ENCODE peak calls at places on chromosomes 6 and 20, in eight cellular contexts. L is memory B cell; S is stimulated activated CD4-positive, alpha-beta T cell treated with anti-CD3 and anti-CD28 coated beads, TNF-alpha, amount 100 ng/mL, for 4 hours; W is caudate nucleus; V is activated naive CD4-positive, alpha-beta T cell treated with anti-CD3 and anti-CD28 coated beads, Interleukin-2, amount 10 ng/mL, durations not matched to agents 7 days and 5 days; O is GM12865; Y is AG08395; Z is body of pancreas. H is an unnamed sample.

GRCh38 chr6:137086031-137086430 is 41.3 kb upstream of the IL20RA start:
- DNase-seq in L (no peak), V (no peak), O (no peak), Y (no peak), W (no peak), Z (no peak), S (no peak), H (no peak)

GRCh38 chr6:33692760-33693158 is 18.7 kb downstream of the UQCC2 start:
- DNase-seq in Y (peak), Z (no peak), O (peak), S (no peak), V (peak), L (peak), W (no peak), H (peak)

GRCh38 chr20:63336232-63336752 is 24.9 kb downstream of the CHRNA4 start:
- DNase-seq in W (no peak), O (no peak), Y (no peak), L (no peak), V (no peak), S (no peak), Z (no peak), H (no peak)

GRCh38 chr6:30877419-30878262 is 6.7 kb upstream of the DDR1 start:
- DNase-seq in O (peak), W (peak), Z (peak), L (peak), S (peak), V (peak), Y (peak), H (peak)

GRCh38 chr6:157984165-157984564 is 2.5 kb downstream of the SYNJ2 start:
- DNase-seq in V (no peak), L (no peak), W (no peak), S (no peak), Y (no peak), O (no peak), Z (no peak), H (no peak)

GRCh38 chr6:129031051-129031599 is 148.2 kb downstream of the LAMA2 start:
- DNase-seq in O (no peak), Y (peak), W (no peak), L (no peak), Z (no peak), V (no peak), S (no peak), H (peak)

GRCh38 chr6:96089173-96089572 is 73.4 kb downstream of the FUT9 start:
- DNase-seq in O (peak), Z (no peak), Y (no peak), L (no peak), S (no peak), V (no peak), W (no peak), H (no peak)

GRCh38 chr20:59680852-59681251 is 76.5 kb downstream of the PHACTR3 start:
- DNase-seq in L (no peak), V (no peak), Z (no peak), W (no peak), Y (no peak), S (no peak), O (no peak), H (no peak)

GRCh38 chr20:50900261-50900660 is 31.0 kb downstream of the ADNP start:
- DNase-seq in L (no peak), V (no peak), Z (no peak), Y (no peak), W (no peak), S (no peak), O (no peak), H (no peak)

GRCh38 chr20:51412991-51413471 is 129.5 kb downstream of the NFATC2 start:
- DNase-seq in V (no peak), S (no peak), L (no peak), Z (no peak), O (no peak), Y (peak), W (no peak), H (peak)

GRCh38 chr20:37640600-37641561 is 52.9 kb upstream of the CTNNBL1 start:
- DNase-seq in O (no peak), V (no peak), Y (no peak), Z (no peak), S (no peak), W (no peak), L (no peak), H (no peak)

GRCh38 chr20:56580226-56580625 is 47.2 kb downstream of the FAM209B start:
- DNase-seq in W (no peak), Z (no peak), V (no peak), S (no peak), Y (no peak), O (no peak), L (no peak), H (no peak)

GRCh38 chr20:24978493-24978892 is 14.1 kb downstream of the APMAP start:
- DNase-seq in L (no peak), V (peak), O (no peak), W (peak), Z (no peak), Y (no peak), S (no peak), H (no peak)

GRCh38 chr20:47379433-47380150 is 23.1 kb upstream of the ZMYND8 start:
- DNase-seq in W (no peak), V (no peak), O (no peak), Y (no peak), S (no peak), Z (no peak), L (no peak), H (peak)

GRCh38 chr20:43543138-43543537 is 15.7 kb upstream of the SGK2 start:
- DNase-seq in Y (no peak), Z (no peak), O (peak), W (no peak), L (no peak), V (no peak), S (no peak), H (no peak)

GRCh38 chr6:15089569-15090144 is 156.2 kb upstream of the JARID2 start:
- DNase-seq in W (no peak), S (no peak), L (no peak), V (no peak), O (no peak), Y (no peak), Z (peak), H (no peak)

GRCh38 chr20:31652917-31653385 is 15.2 kb downstream of the COX4I2 start:
- DNase-seq in W (no peak), S (no peak), V (no peak), L (no peak), Z (no peak), O (no peak), Y (peak), H (peak)

GRCh38 chr6:169791721-169792131 is 40.3 kb downstream of the ERMARD start:
- DNase-seq in Y (no peak), V (no peak), Z (no peak), L (no peak), O (no peak), W (no peak), S (no peak), H (no peak)

GRCh38 chr6:1396952-1397868 is 7.8 kb downstream of the FOXF2 start:
- DNase-seq in Y (peak), S (peak), Z (peak), W (peak), O (peak), V (peak), L (peak), H (peak)

GRCh38 chr6:119350202-119351004 is 842 bp upstream of the MAN1A1 start:
- DNase-seq in Y (peak), W (no peak), Z (peak), O (peak), S (no peak), L (no peak), V (peak), H (peak)

GRCh38 chr20:49562341-49563014 is 5.5 kb downstream of the PTGIS start:
- DNase-seq in W (no peak), Y (peak), O (no peak), V (no peak), L (no peak), S (no peak), Z (peak), H (peak)

GRCh38 chr20:39676857-39677351 is 714.8 kb downstream of the DHX35 start:
- DNase-seq in O (peak), Z (peak), V (no peak), Y (peak), S (no peak), L (no peak), W (no peak), H (peak)

GRCh38 chr20:13723015-13723414 is 61.7 kb downstream of the ESF1 start:
- DNase-seq in S (no peak), Y (peak), L (no peak), O (no peak), V (no peak), W (no peak), Z (no peak), H (peak)

GRCh38 chr6:24603241-24603640 is 42.8 kb downstream of the KIAA0319 start:
- DNase-seq in V (no peak), Y (no peak), L (no peak), O (no peak), W (no peak), Z (no peak), S (no peak), H (no peak)

GRCh38 chr20:62162765-62163484 is 19.4 kb downstream of the SS18L1 start:
- DNase-seq in W (no peak), Y (no peak), L (no peak), O (no peak), S (no peak), Z (no peak), V (no peak), H (no peak)

GRCh38 chr6:167700199-167700598 is 126.5 kb upstream of the AFDN start:
- DNase-seq in O (no peak), V (no peak), L (no peak), W (no peak), Z (no peak), S (no peak), Y (no peak), H (no peak)

GRCh38 chr6:42766163-42766670 is 15.6 kb upstream of the BICRAL start:
- DNase-seq in Y (peak), S (no peak), W (no peak), L (no peak), Z (no peak), V (no peak), O (no peak), H (peak)

GRCh38 chr6:100573169-100573568 is 108.4 kb upstream of the SIM1 start:
- DNase-seq in L (no peak), S (no peak), Z (no peak), Y (peak), O (peak), W (no peak), V (no peak), H (peak)

GRCh38 chr6:154213782-154214181 is 142.8 kb downstream of the IPCEF1 start:
- DNase-seq in S (no peak), Z (no peak), L (no peak), V (no peak), O (no peak), Y (no peak), W (no peak), H (no peak)

GRCh38 chr20:36461600-36462439 is 79.5 kb upstream of the MYL9 start:
- DNase-seq in Z (peak), S (no peak), W (no peak), V (peak), L (peak), O (peak), Y (peak), H (peak)

GRCh38 chr6:99270852-99271251 is 78.6 kb downstream of the FAXC start:
- DNase-seq in O (no peak), Y (no peak), L (no peak), S (no peak), V (no peak), W (no peak), Z (peak), H (no peak)

GRCh38 chr20:48040491-48040890 is 255.2 kb upstream of the SULF2 start:
- DNase-seq in O (no peak), Y (no peak), Z (no peak), W (no peak), V (no peak), L (no peak), S (no peak), H (no peak)

GRCh38 chr6:152296648-152297376 is 340.4 kb downstream of the SYNE1 start:
- DNase-seq in L (no peak), O (no peak), S (no peak), W (no peak), Z (no peak), V (no peak), Y (no peak), H (no peak)

GRCh38 chr6:37020426-37021211 is 15.2 kb downstream of the FGD2 start:
- DNase-seq in Y (no peak), L (no peak), S (no peak), V (no peak), O (no peak), Z (peak), W (no peak), H (no peak)

GRCh38 chr20:61043681-61044080 is 208.4 kb upstream of the CDH4 start:
- DNase-seq in Z (no peak), L (no peak), S (no peak), V (no peak), O (no peak), W (no peak), Y (no peak), H (no peak)

GRCh38 chr20:38680492-38681118 is 43.7 kb upstream of the SLC32A1 start:
- DNase-seq in L (no peak), Y (peak), O (peak), Z (no peak), W (no peak), V (peak), S (no peak), H (peak)

GRCh38 chr20:22560817-22561216 is 23.6 kb downstream of the FOXA2 start:
- DNase-seq in Z (no peak), L (no peak), S (no peak), W (no peak), O (no peak), Y (no peak), V (no peak), H (no peak)

H was measured in AG20443.